ENCODE peak calls at places on chromosomes 12 and 14, in eight cellular contexts. One of them, this sample, is unnamed.

GRCh38 chr14:100532916-100533630 is 54.1 kb downstream of the BEGAIN start:
- DNase-seq in IMR-90: peak; percentile 30
- DNase-seq in K562: no peak
- DNase-seq in esophagus muscularis mucosa: peak; percentile 85
- DNase-seq in A549: no peak
- DNase-seq in Peyer's patch: peak; percentile 46
- DNase-seq in suprapubic skin: no peak
- DNase-seq in HCT116: no peak
- DNase-seq in this sample: peak; percentile 31

GRCh38 chr14:54300881-54301280 is 95.9 kb upstream of the CDKN3 start:
- DNase-seq in IMR-90: no peak
- DNase-seq in A549: no peak
- DNase-seq in esophagus muscularis mucosa: no peak
- DNase-seq in K562: no peak
- DNase-seq in Peyer's patch: no peak
- DNase-seq in suprapubic skin: no peak
- DNase-seq in HCT116: no peak
- DNase-seq in this sample: no peak

GRCh38 chr12:39574378-39574777 is 45.2 kb downstream of the ABCD2 start:
- DNase-seq in Peyer's patch: no peak
- DNase-seq in A549: no peak
- DNase-seq in esophagus muscularis mucosa: no peak
- DNase-seq in HCT116: no peak
- DNase-seq in IMR-90: no peak
- DNase-seq in K562: no peak
- DNase-seq in suprapubic skin: no peak
- DNase-seq in this sample: no peak

GRCh38 chr14:35299708-35300107 is 7.5 kb downstream of the PSMA6 start:
- DNase-seq in suprapubic skin: no peak
- DNase-seq in HCT116: no peak
- DNase-seq in esophagus muscularis mucosa: no peak
- DNase-seq in Peyer's patch: no peak
- DNase-seq in A549: no peak
- DNase-seq in IMR-90: no peak
- DNase-seq in K562: no peak
- DNase-seq in this sample: no peak

GRCh38 chr12:39375206-39375808 is 67.6 kb downstream of the KIF21A start:
- DNase-seq in HCT116: peak; percentile 2
- DNase-seq in suprapubic skin: no peak
- DNase-seq in Peyer's patch: no peak
- DNase-seq in A549: no peak
- DNase-seq in K562: peak; percentile 5
- DNase-seq in IMR-90: no peak
- DNase-seq in esophagus muscularis mucosa: no peak
- DNase-seq in this sample: no peak

GRCh38 chr12:11555743-11556625 is 93.5 kb upstream of the ETV6 start:
- DNase-seq in esophagus muscularis mucosa: no peak
- DNase-seq in Peyer's patch: no peak
- DNase-seq in HCT116: no peak
- DNase-seq in A549: no peak
- DNase-seq in K562: peak; percentile 6
- DNase-seq in suprapubic skin: no peak
- DNase-seq in IMR-90: no peak
- DNase-seq in this sample: no peak

GRCh38 chr12:124174949-124175348 is 119.9 kb upstream of the RFLNA start:
- DNase-seq in esophagus muscularis mucosa: no peak
- DNase-seq in IMR-90: no peak
- DNase-seq in K562: no peak
- DNase-seq in Peyer's patch: no peak
- DNase-seq in HCT116: no peak
- DNase-seq in A549: no peak
- DNase-seq in suprapubic skin: no peak
- DNase-seq in this sample: no peak

GRCh38 chr14:72947366-72948160 is 21.3 kb downstream of the DCAF4 start:
- DNase-seq in K562: no peak
- DNase-seq in IMR-90: no peak
- DNase-seq in A549: no peak
- DNase-seq in HCT116: no peak
- DNase-seq in esophagus muscularis mucosa: no peak
- DNase-seq in suprapubic skin: no peak
- DNase-seq in Peyer's patch: no peak
- DNase-seq in this sample: no peak

GRCh38 chr12:107436376-107436775 is 249.2 kb upstream of the PWP1 start:
- DNase-seq in HCT116: no peak
- DNase-seq in IMR-90: peak; percentile 83
- DNase-seq in suprapubic skin: no peak
- DNase-seq in esophagus muscularis mucosa: no peak
- DNase-seq in Peyer's patch: no peak
- DNase-seq in K562: no peak
- DNase-seq in A549: peak; percentile 15
- DNase-seq in this sample: no peak

GRCh38 chr12:113461666-113462065 is 10.0 kb downstream of the LHX5 start:
- DNase-seq in suprapubic skin: no peak
- DNase-seq in IMR-90: no peak
- DNase-seq in HCT116: peak; percentile 29
- DNase-seq in K562: peak; percentile 65
- DNase-seq in esophagus muscularis mucosa: no peak
- DNase-seq in Peyer's patch: no peak
- DNase-seq in A549: peak; percentile 77
- DNase-seq in this sample: no peak

GRCh38 chr14:58771016-58771415 is 133.3 kb downstream of the DACT1 start:
- DNase-seq in K562: no peak
- DNase-seq in suprapubic skin: no peak
- DNase-seq in IMR-90: no peak
- DNase-seq in Peyer's patch: no peak
- DNase-seq in A549: no peak
- DNase-seq in HCT116: no peak
- DNase-seq in esophagus muscularis mucosa: no peak
- DNase-seq in this sample: no peak

DNA sequence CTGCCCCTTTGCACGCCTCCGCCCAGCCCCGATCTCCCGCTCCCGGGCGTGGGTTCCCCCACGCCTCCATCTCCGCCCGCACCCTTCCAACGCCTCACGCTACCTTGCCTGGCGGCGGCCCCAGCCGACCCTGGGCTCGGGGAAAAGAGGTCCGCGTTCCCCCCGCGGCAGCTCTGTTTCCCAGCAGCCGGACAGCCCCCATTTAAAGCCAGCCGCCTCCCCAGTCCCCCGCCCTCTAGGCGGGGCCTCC is at the start of gene PRIMA1:
- DNase-seq in IMR-90: no peak
- DNase-seq in esophagus muscularis mucosa: no peak
- DNase-seq in K562: no peak
- DNase-seq in suprapubic skin: no peak
- DNase-seq in A549: no peak
- DNase-seq in HCT116: no peak
- DNase-seq in Peyer's patch: no peak
- DNase-seq in this sample: no peak
- TF ChIP-seq POLR2A in IMR-90: no peak
- TF ChIP-seq POLR2A in esophagus muscularis mucosa: no peak
- TF ChIP-seq POLR2A in K562: no peak
- TF ChIP-seq POLR2A in suprapubic skin: no peak
- TF ChIP-seq POLR2A in A549: no peak
- TF ChIP-seq POLR2A in HCT116: no peak
- TF ChIP-seq POLR2A in Peyer's patch: no peak
- TF ChIP-seq POLR2A in this sample: no peak

GRCh38 chr12:64456119-64456518 is 4.2 kb downstream of the TBK1 start:
- DNase-seq in HCT116: no peak
- DNase-seq in esophagus muscularis mucosa: no peak
- DNase-seq in Peyer's patch: no peak
- DNase-seq in A549: no peak
- DNase-seq in IMR-90: no peak
- DNase-seq in suprapubic skin: no peak
- DNase-seq in K562: no peak
- DNase-seq in this sample: no peak

GRCh38 chr12:64450057-64450640 is 1.8 kb upstream of the TBK1 start:
- DNase-seq in Peyer's patch: no peak
- DNase-seq in A549: no peak
- DNase-seq in K562: no peak
- DNase-seq in HCT116: no peak
- DNase-seq in esophagus muscularis mucosa: no peak
- DNase-seq in IMR-90: no peak
- DNase-seq in suprapubic skin: no peak
- DNase-seq in this sample: no peak

GRCh38 chr12:64452559-64453329 is 824 bp downstream of the TBK1 start:
- DNase-seq in esophagus muscularis mucosa: no peak
- DNase-seq in HCT116: peak; percentile 52
- DNase-seq in A549: peak; percentile 46
- DNase-seq in suprapubic skin: no peak
- DNase-seq in Peyer's patch: peak; percentile 57
- DNase-seq in IMR-90: peak; percentile 90
- DNase-seq in K562: peak; percentile 80
- DNase-seq in this sample: peak; percentile 25

GRCh38 chr12:64450711-64451486 is 1.0 kb upstream of the TBK1 start:
- DNase-seq in esophagus muscularis mucosa: no peak
- DNase-seq in K562: peak; percentile 58
- DNase-seq in IMR-90: peak; percentile 19
- DNase-seq in HCT116: no peak
- DNase-seq in Peyer's patch: no peak
- DNase-seq in A549: no peak
- DNase-seq in suprapubic skin: no peak
- DNase-seq in this sample: no peak

DNA sequence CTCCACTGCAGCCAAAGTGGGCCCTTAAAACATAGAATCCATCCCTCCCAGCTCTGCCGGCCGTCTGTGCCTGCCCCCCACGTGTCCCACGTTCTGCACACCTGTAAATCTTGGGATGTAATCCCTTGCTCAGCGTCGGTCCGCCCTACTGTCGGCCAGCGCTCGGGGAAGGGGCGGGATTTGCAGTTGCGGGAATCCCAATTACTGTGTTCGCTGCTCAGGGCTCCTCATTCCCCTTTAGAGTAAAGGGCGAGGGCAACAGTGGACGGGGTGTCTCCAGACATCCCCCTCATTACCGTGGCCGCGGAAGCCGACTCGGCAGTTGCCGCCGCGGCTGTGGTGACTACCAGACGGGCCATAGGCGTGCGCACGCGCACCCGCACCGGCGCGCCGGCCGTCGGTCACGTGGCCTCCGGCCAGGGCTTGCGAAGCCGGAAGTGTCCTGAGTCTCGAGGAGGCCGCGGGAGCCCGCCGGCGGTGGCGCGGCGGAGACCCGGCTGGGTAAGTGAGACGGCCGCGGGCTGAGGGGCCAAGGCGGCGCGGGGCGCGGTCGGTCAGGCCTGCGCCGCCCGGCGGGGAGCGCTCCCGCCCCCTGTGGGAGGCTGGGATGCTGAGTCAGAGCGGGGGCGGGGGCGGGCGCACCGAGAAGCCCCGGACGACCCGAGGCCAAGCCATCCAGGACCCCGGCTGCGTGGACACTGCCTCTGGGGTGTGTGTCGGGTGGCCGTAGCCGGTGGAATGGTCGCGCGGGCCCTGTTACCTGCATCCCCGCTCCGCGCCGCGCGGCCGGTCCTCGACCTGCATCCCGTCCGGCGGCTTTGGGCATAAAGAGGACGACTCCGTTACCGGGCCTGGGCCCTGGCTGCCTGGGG is at the start of gene TBK1:
- DNase-seq in suprapubic skin: peak; percentile 92
- DNase-seq in HCT116: peak; percentile 67
- DNase-seq in K562: peak; percentile 93
- DNase-seq in Peyer's patch: peak; percentile 94
- DNase-seq in IMR-90: peak; percentile 84
- DNase-seq in A549: peak; percentile 84
- DNase-seq in esophagus muscularis mucosa: peak; percentile 97
- DNase-seq in this sample: peak; percentile 93
- TF ChIP-seq POLR2A in suprapubic skin: no peak
- TF ChIP-seq POLR2A in HCT116: peak; percentile 52
- TF ChIP-seq POLR2A in K562: peak; percentile 83
- TF ChIP-seq POLR2A in Peyer's patch: peak; percentile 65
- TF ChIP-seq POLR2A in IMR-90: peak; percentile 90
- TF ChIP-seq POLR2A in A549: peak; percentile 94
- TF ChIP-seq POLR2A in esophagus muscularis mucosa: peak; percentile 14
- TF ChIP-seq POLR2A in this sample: peak; percentile 81

DNA sequence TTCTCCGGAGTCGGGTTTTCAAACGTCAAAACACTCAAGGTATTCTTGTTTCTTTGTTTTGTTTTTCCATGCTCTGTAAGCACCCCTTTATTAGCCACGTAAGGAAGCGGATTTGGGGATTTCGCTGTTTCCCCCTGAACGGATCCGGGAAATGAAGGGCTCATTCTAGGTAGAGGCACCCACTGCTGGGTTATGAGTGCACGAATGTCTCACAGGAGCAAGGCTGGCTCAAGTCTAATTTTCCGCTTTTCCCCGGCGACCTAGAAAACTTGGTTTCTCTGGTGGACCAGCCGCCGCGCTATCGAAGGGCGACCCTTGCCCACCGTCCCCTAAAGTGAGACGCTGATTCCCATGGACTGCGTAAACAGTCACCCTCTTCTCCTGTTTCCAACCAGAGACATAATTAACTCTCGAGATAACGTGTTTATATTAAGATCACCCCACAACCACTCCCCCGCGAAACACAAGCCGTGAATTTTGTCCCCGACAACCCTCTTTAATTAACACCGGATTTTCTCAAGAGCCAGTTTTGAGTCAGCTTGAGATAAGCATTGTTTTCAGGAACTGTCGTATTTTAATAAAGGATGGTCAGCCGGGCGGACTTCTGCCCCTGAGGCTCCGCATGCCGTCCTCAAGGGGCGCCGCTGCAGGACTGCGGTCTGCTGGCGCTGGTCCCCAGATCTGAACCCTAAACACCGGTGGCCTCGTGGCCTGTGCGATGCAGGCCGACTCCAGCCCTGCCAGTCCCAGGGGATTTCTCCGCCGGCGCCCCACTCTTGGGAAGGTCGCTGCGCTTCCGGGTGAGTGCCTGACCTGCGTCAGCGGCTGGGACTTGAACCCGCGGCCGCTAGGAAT is 523 bp upstream of the ABCC9 start:
- DNase-seq in suprapubic skin: peak; percentile 79
- DNase-seq in HCT116: no peak
- DNase-seq in esophagus muscularis mucosa: no peak
- DNase-seq in IMR-90: peak; percentile 26
- DNase-seq in A549: no peak
- DNase-seq in K562: peak; percentile 24
- DNase-seq in Peyer's patch: no peak
- DNase-seq in this sample: peak; percentile 51
- TF ChIP-seq POLR2A in suprapubic skin: no peak
- TF ChIP-seq POLR2A in HCT116: no peak
- TF ChIP-seq POLR2A in esophagus muscularis mucosa: no peak
- TF ChIP-seq POLR2A in IMR-90: no peak
- TF ChIP-seq POLR2A in A549: no peak
- TF ChIP-seq POLR2A in K562: no peak
- TF ChIP-seq POLR2A in Peyer's patch: no peak
- TF ChIP-seq POLR2A in this sample: no peak

DNA sequence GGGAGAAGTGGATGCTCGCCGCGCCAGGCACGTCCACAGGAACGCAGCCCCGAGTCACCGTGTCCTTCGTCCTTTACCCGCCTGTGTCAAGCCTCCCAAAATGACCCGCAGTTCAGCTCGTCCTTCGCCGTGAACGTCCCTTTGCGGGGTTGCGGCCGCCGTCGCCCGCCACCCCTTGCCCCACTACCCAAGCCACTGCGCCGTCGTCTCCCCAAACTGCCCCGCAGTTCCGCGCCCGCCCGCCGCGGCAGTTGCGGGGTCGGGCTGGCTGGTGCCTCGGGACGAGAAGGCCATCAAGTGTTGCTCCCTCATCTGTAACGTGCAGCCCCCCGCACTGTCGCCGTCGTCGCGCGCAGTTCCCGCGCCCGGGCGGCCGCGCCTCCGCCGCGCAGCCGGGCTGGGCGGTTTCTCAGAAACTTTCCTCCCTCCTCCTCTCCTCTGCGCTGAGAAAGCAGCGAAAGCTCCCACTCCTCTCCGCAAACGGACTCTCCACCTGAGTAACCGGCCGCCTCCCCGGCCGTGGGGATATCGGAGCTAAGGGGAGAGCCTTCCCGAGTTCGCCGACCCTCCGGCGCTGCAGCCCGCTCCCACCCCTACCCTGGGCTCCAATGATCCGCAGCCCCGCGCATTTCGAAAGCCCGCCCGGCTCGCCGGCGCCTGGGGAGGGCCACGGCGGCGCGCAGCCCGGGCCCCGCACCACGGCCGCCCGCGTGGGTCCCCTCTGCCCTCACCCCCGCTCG is 6.7 kb downstream of the CDKN1B start:
- DNase-seq in Peyer's patch: peak; percentile 69
- DNase-seq in A549: peak; percentile 21
- DNase-seq in esophagus muscularis mucosa: peak; percentile 91
- DNase-seq in IMR-90: peak; percentile 25
- DNase-seq in HCT116: no peak
- DNase-seq in K562: peak; percentile 47
- DNase-seq in suprapubic skin: no peak
- DNase-seq in this sample: peak; percentile 62
- TF ChIP-seq POLR2A in Peyer's patch: peak; percentile 15
- TF ChIP-seq POLR2A in A549: no peak
- TF ChIP-seq POLR2A in esophagus muscularis mucosa: no peak
- TF ChIP-seq POLR2A in IMR-90: no peak
- TF ChIP-seq POLR2A in HCT116: no peak
- TF ChIP-seq POLR2A in K562: peak; percentile 48
- TF ChIP-seq POLR2A in suprapubic skin: no peak
- TF ChIP-seq POLR2A in this sample: no peak